ENCODE peak calls at places on chromosomes 12 and 14, in six cellular contexts. One of them, this sample, is unnamed.

GRCh38 chr14:90191585-90191984 is 64.8 kb upstream of the PSMC1 start:
- DNase-seq in T-helper 1 cell: no peak
- DNase-seq in HCEC 1CT: no peak
- DNase-seq in Peyer's patch: no peak
- DNase-seq in stomach: no peak
- DNase-seq in left cardiac atrium: no peak
- DNase-seq in this sample: no peak

GRCh38 chr12:84131076-84131475 is 781.5 kb downstream of the SLC6A15 start:
- DNase-seq in T-helper 1 cell: no peak
- DNase-seq in HCEC 1CT: peak; percentile 58
- DNase-seq in Peyer's patch: no peak
- DNase-seq in stomach: no peak
- DNase-seq in left cardiac atrium: no peak
- DNase-seq in this sample: no peak

GRCh38 chr14:104181761-104182530 is 43.6 kb downstream of the KIF26A start:
- DNase-seq in T-helper 1 cell: no peak
- DNase-seq in HCEC 1CT: no peak
- DNase-seq in Peyer's patch: no peak
- DNase-seq in stomach: no peak
- DNase-seq in left cardiac atrium: no peak
- DNase-seq in this sample: no peak

GRCh38 chr12:100668939-100669536 is 95.6 kb downstream of the GAS2L3 start:
- DNase-seq in T-helper 1 cell: peak; percentile 37
- DNase-seq in HCEC 1CT: peak; percentile 71
- DNase-seq in Peyer's patch: peak; percentile 25
- DNase-seq in stomach: peak; percentile 75
- DNase-seq in left cardiac atrium: peak; percentile 65
- DNase-seq in this sample: peak; percentile 90

GRCh38 chr14:24317141-24317927 is 6.0 kb downstream of the LTB4R start:
- DNase-seq in T-helper 1 cell: no peak
- DNase-seq in HCEC 1CT: peak; percentile 39
- DNase-seq in Peyer's patch: no peak
- DNase-seq in stomach: no peak
- DNase-seq in left cardiac atrium: no peak
- DNase-seq in this sample: no peak

GRCh38 chr12:34354239-34355200 is 332.2 kb downstream of the ALG10 start:
- DNase-seq in T-helper 1 cell: no peak
- DNase-seq in HCEC 1CT: no peak
- DNase-seq in Peyer's patch: no peak
- DNase-seq in stomach: no peak
- DNase-seq in left cardiac atrium: no peak
- DNase-seq in this sample: no peak

GRCh38 chr14:52950898-52951729 is at the start of gene FERMT2:
- DNase-seq in T-helper 1 cell: no peak
- DNase-seq in HCEC 1CT: peak; percentile 91
- DNase-seq in Peyer's patch: peak; percentile 29
- DNase-seq in stomach: peak; percentile 86
- DNase-seq in left cardiac atrium: peak; percentile 91
- DNase-seq in this sample: peak; percentile 90

GRCh38 chr14:21097616-21098133 is 780 bp downstream of the ZNF219 start:
- DNase-seq in T-helper 1 cell: no peak
- DNase-seq in HCEC 1CT: no peak
- DNase-seq in Peyer's patch: peak; percentile 41
- DNase-seq in stomach: no peak
- DNase-seq in left cardiac atrium: no peak
- DNase-seq in this sample: peak; percentile 61

GRCh38 chr14:49861923-49862673 is 9.5 kb upstream of the NEMF start:
- DNase-seq in T-helper 1 cell: peak; percentile 90
- DNase-seq in HCEC 1CT: peak; percentile 73
- DNase-seq in Peyer's patch: peak; percentile 87
- DNase-seq in stomach: peak; percentile 87
- DNase-seq in left cardiac atrium: peak; percentile 88
- DNase-seq in this sample: peak; percentile 94

GRCh38 chr14:52399886-52400599 is 85.9 kb downstream of the PTGER2 start:
- DNase-seq in T-helper 1 cell: no peak
- DNase-seq in HCEC 1CT: peak; percentile 29
- DNase-seq in Peyer's patch: no peak
- DNase-seq in stomach: no peak
- DNase-seq in left cardiac atrium: no peak
- DNase-seq in this sample: no peak

GRCh38 chr14:53412819-53413664 is 259.9 kb upstream of the DDHD1 start:
- DNase-seq in T-helper 1 cell: no peak
- DNase-seq in HCEC 1CT: peak; percentile 15
- DNase-seq in Peyer's patch: no peak
- DNase-seq in stomach: no peak
- DNase-seq in left cardiac atrium: no peak
- DNase-seq in this sample: no peak

GRCh38 chr12:32270818-32271710 is 128.3 kb upstream of the FGD4 start:
- DNase-seq in T-helper 1 cell: no peak
- DNase-seq in HCEC 1CT: peak; percentile 32
- DNase-seq in Peyer's patch: no peak
- DNase-seq in stomach: no peak
- DNase-seq in left cardiac atrium: no peak
- DNase-seq in this sample: no peak

GRCh38 chr12:52347016-52347415 is 20.3 kb downstream of the KRT85 start:
- DNase-seq in T-helper 1 cell: no peak
- DNase-seq in HCEC 1CT: no peak
- DNase-seq in Peyer's patch: no peak
- DNase-seq in stomach: peak; percentile 43
- DNase-seq in left cardiac atrium: no peak
- DNase-seq in this sample: no peak

GRCh38 chr14:33931439-33931838 is 19.4 kb downstream of the EGLN3 start:
- DNase-seq in T-helper 1 cell: no peak
- DNase-seq in HCEC 1CT: no peak
- DNase-seq in Peyer's patch: no peak
- DNase-seq in stomach: no peak
- DNase-seq in left cardiac atrium: no peak
- DNase-seq in this sample: no peak

GRCh38 chr12:50647031-50647430 is 116.9 kb upstream of the ATF1 start:
- DNase-seq in T-helper 1 cell: no peak
- DNase-seq in HCEC 1CT: no peak
- DNase-seq in Peyer's patch: no peak
- DNase-seq in stomach: no peak
- DNase-seq in left cardiac atrium: no peak
- DNase-seq in this sample: no peak

GRCh38 chr12:46921754-46922113 is 95.9 kb upstream of the SLC38A4 start:
- DNase-seq in T-helper 1 cell: no peak
- DNase-seq in HCEC 1CT: peak; percentile 74
- DNase-seq in Peyer's patch: no peak
- DNase-seq in stomach: no peak
- DNase-seq in left cardiac atrium: no peak
- DNase-seq in this sample: no peak

GRCh38 chr14:58238252-58239247 is 6.1 kb upstream of the PSMA3 start:
- DNase-seq in T-helper 1 cell: no peak
- DNase-seq in HCEC 1CT: no peak
- DNase-seq in Peyer's patch: no peak
- DNase-seq in stomach: no peak
- DNase-seq in left cardiac atrium: no peak
- DNase-seq in this sample: peak; percentile 67

GRCh38 chr12:49369723-49370145 is 2.5 kb downstream of the SPATS2 start:
- DNase-seq in T-helper 1 cell: peak; percentile 22
- DNase-seq in HCEC 1CT: peak; percentile 59
- DNase-seq in Peyer's patch: peak; percentile 52
- DNase-seq in stomach: peak; percentile 43
- DNase-seq in left cardiac atrium: peak; percentile 37
- DNase-seq in this sample: peak; percentile 39

GRCh38 chr14:92586001-92586947 is 72.7 kb downstream of the RIN3 start:
- DNase-seq in T-helper 1 cell: peak; percentile 77
- DNase-seq in HCEC 1CT: peak; percentile 85
- DNase-seq in Peyer's patch: peak; percentile 27
- DNase-seq in stomach: no peak
- DNase-seq in left cardiac atrium: no peak
- DNase-seq in this sample: no peak

GRCh38 chr12:108773798-108774788 is 42.8 kb upstream of the CORO1C start:
- DNase-seq in T-helper 1 cell: no peak
- DNase-seq in HCEC 1CT: no peak
- DNase-seq in Peyer's patch: peak; percentile 24
- DNase-seq in stomach: peak; percentile 39
- DNase-seq in left cardiac atrium: peak; percentile 91
- DNase-seq in this sample: peak; percentile 85

This sample was measured in testis.